ENCODE peak calls at places on chromosomes 1 and 21, in seven cellular contexts. L, P, X, K, W, T and G are unnamed samples.

GRCh38 chr1:15139654-15140350 is 13.7 kb upstream of the TMEM51 start:
- DNase-seq in L (peak), P (peak), X (peak), K (no peak), W (peak), T (peak), G (peak)

GRCh38 chr1:210653771-210654170 is 325.1 kb downstream of the HHAT start:
- DNase-seq in L (no peak), P (peak), X (no peak), K (peak), W (no peak), T (peak), G (peak)

GRCh38 chr1:2088434-2088833 is 38.2 kb downstream of the PRKCZ start:
- DNase-seq in L (no peak), P (peak), X (peak), K (no peak), W (no peak), T (peak), G (no peak)

GRCh38 chr1:242004751-242005495 is 6.0 kb upstream of the MAP1LC3C start:
- DNase-seq in L (no peak), P (no peak), X (no peak), K (no peak), W (no peak), T (peak), G (peak)

GRCh38 chr1:79197421-79197820 is 190.9 kb upstream of the ADGRL4 start:
- DNase-seq in L (no peak), P (peak), X (peak), K (peak), W (no peak), T (peak), G (peak)

GRCh38 chr21:41729701-41730368 is 37.0 kb downstream of the RIPK4 start:
- DNase-seq in L (no peak), P (no peak), X (no peak), K (no peak), W (no peak), T (no peak), G (no peak)

GRCh38 chr1:195195423-195196057 is 1412.7 kb downstream of the KCNT2 start:
- DNase-seq in L (no peak), P (no peak), X (no peak), K (no peak), W (no peak), T (no peak), G (no peak)

GRCh38 chr1:2095394-2095793 is 45.2 kb downstream of the PRKCZ start:
- DNase-seq in L (no peak), P (no peak), X (no peak), K (no peak), W (no peak), T (no peak), G (no peak)

GRCh38 chr1:92500552-92500951 is 13.8 kb upstream of the GFI1 start:
- DNase-seq in L (no peak), P (no peak), X (no peak), K (no peak), W (no peak), T (no peak), G (no peak)

GRCh38 chr1:94385354-94385947 is 32.7 kb upstream of the ABCD3 start:
- DNase-seq in L (no peak), P (no peak), X (no peak), K (no peak), W (no peak), T (no peak), G (no peak)

GRCh38 chr1:156623946-156624813 is 5.0 kb downstream of the HAPLN2 start:
- DNase-seq in L (peak), P (peak), X (peak), K (peak), W (peak), T (peak), G (peak)

GRCh38 chr1:225777058-225777582 is 506 bp upstream of the SRP9 start:
- DNase-seq in L (no peak), P (no peak), X (no peak), K (no peak), W (no peak), T (peak), G (no peak)

GRCh38 chr1:186897008-186897407 is 68.3 kb downstream of the PLA2G4A start:
- DNase-seq in L (no peak), P (no peak), X (no peak), K (no peak), W (no peak), T (no peak), G (no peak)

GRCh38 chr21:30257773-30258172 is 25.0 kb downstream of the KRTAP24-1 start:
- DNase-seq in L (peak), P (no peak), X (peak), K (peak), W (peak), T (peak), G (peak)

GRCh38 chr1:231233735-231234417 is 7.1 kb upstream of the GNPAT start:
- DNase-seq in L (no peak), P (no peak), X (no peak), K (no peak), W (no peak), T (no peak), G (peak)

GRCh38 chr1:5781079-5781478 is 211.1 kb downstream of the NPHP4 start:
- DNase-seq in L (no peak), P (no peak), X (no peak), K (no peak), W (no peak), T (no peak), G (no peak)

GRCh38 chr21:45747802-45748445 is 104.4 kb downstream of the PCBP3 start:
- DNase-seq in L (no peak), P (peak), X (peak), K (no peak), W (peak), T (no peak), G (peak)

GRCh38 chr21:25330266-25330665 is 277.0 kb downstream of the MRPL39 start:
- DNase-seq in L (no peak), P (peak), X (no peak), K (no peak), W (no peak), T (no peak), G (no peak)

GRCh38 chr1:87156124-87156523 is 172.6 kb upstream of the LMO4 start:
- DNase-seq in L (no peak), P (no peak), X (no peak), K (no peak), W (no peak), T (no peak), G (no peak)

GRCh38 chr1:15700510-15700909 is 16.4 kb downstream of the PLEKHM2 start:
- DNase-seq in L (no peak), P (peak), X (no peak), K (no peak), W (no peak), T (no peak), G (no peak)

GRCh38 chr1:233032916-233033315 is 82.5 kb downstream of the NTPCR start:
- DNase-seq in L (no peak), P (no peak), X (no peak), K (no peak), W (no peak), T (no peak), G (no peak)

GRCh38 chr1:33426906-33427305 is 4.0 kb downstream of the PHC2 start:
- DNase-seq in L (no peak), P (no peak), X (no peak), K (no peak), W (no peak), T (no peak), G (no peak)

GRCh38 chr1:10286244-10286643 is 75.9 kb downstream of the KIF1B start:
- DNase-seq in L (no peak), P (peak), X (peak), K (no peak), W (no peak), T (no peak), G (no peak)

GRCh38 chr1:117093870-117094621 is 27.5 kb downstream of the TRIM45 start:
- DNase-seq in L (peak), P (peak), X (peak), K (no peak), W (no peak), T (peak), G (peak)

GRCh38 chr1:226223786-226224244 is 351 bp downstream of the MIXL1 start:
- DNase-seq in L (peak), P (no peak), X (peak), K (peak), W (peak), T (peak), G (peak)

GRCh38 chr1:36910281-36910725 is 124.0 kb downstream of the GRIK3 start:
- DNase-seq in L (no peak), P (no peak), X (no peak), K (no peak), W (no peak), T (no peak), G (no peak)

GRCh38 chr21:34792504-34793089 is 123.8 kb downstream of the CLIC6 start:
- DNase-seq in L (no peak), P (no peak), X (no peak), K (no peak), W (no peak), T (no peak), G (no peak)

GRCh38 chr1:183892351-183892793 is 87.5 kb downstream of the RGL1 start:
- DNase-seq in L (no peak), P (peak), X (no peak), K (no peak), W (no peak), T (peak), G (no peak)

GRCh38 chr1:225877570-225877969 is 4.6 kb downstream of the TMEM63A start:
- DNase-seq in L (peak), P (peak), X (peak), K (peak), W (peak), T (peak), G (peak)

GRCh38 chr1:226529891-226530290 is 18.7 kb upstream of the STUM start:
- DNase-seq in L (no peak), P (no peak), X (no peak), K (no peak), W (no peak), T (no peak), G (no peak)

GRCh38 chr1:186304982-186305949 is 69.8 kb downstream of the TPR start:
- DNase-seq in L (no peak), P (peak), X (peak), K (peak), W (no peak), T (peak), G (peak)

GRCh38 chr1:200510228-200510623 is 100.4 kb upstream of the ZNF281 start:
- DNase-seq in L (peak), P (peak), X (peak), K (peak), W (peak), T (peak), G (peak)

GRCh38 chr21:37757631-37758376 is 158.5 kb downstream of the KCNJ6 start:
- DNase-seq in L (no peak), P (no peak), X (no peak), K (no peak), W (no peak), T (no peak), G (no peak)

GRCh38 chr1:33167650-33168447 is 14.0 kb downstream of the TRIM62 start:
- DNase-seq in L (no peak), P (no peak), X (no peak), K (no peak), W (no peak), T (peak), G (no peak)

GRCh38 chr1:171931752-171932151 is 90.5 kb downstream of the DNM3 start:
- DNase-seq in L (no peak), P (no peak), X (no peak), K (no peak), W (no peak), T (no peak), G (no peak)

GRCh38 chr1:4108341-4108740 is 208.3 kb upstream of the C1orf174 start:
- DNase-seq in L (no peak), P (no peak), X (no peak), K (no peak), W (no peak), T (peak), G (peak)

GRCh38 chr21:41186763-41187536 is 19.0 kb downstream of the BACE2 start:
- DNase-seq in L (peak), P (no peak), X (no peak), K (no peak), W (no peak), T (peak), G (peak)

GRCh38 chr1:56304975-56305374 is 274.4 kb downstream of the PLPP3 start:
- DNase-seq in L (no peak), P (peak), X (peak), K (no peak), W (no peak), T (no peak), G (no peak)

GRCh38 chr1:37391181-37391949 is 83.0 kb upstream of the ZC3H12A start:
- DNase-seq in L (peak), P (no peak), X (no peak), K (no peak), W (peak), T (no peak), G (peak)

GRCh38 chr1:153962088-153963029 is 978 bp downstream of the SLC39A1 start:
- DNase-seq in L (no peak), P (peak), X (peak), K (no peak), W (no peak), T (peak), G (peak)

DNA sequence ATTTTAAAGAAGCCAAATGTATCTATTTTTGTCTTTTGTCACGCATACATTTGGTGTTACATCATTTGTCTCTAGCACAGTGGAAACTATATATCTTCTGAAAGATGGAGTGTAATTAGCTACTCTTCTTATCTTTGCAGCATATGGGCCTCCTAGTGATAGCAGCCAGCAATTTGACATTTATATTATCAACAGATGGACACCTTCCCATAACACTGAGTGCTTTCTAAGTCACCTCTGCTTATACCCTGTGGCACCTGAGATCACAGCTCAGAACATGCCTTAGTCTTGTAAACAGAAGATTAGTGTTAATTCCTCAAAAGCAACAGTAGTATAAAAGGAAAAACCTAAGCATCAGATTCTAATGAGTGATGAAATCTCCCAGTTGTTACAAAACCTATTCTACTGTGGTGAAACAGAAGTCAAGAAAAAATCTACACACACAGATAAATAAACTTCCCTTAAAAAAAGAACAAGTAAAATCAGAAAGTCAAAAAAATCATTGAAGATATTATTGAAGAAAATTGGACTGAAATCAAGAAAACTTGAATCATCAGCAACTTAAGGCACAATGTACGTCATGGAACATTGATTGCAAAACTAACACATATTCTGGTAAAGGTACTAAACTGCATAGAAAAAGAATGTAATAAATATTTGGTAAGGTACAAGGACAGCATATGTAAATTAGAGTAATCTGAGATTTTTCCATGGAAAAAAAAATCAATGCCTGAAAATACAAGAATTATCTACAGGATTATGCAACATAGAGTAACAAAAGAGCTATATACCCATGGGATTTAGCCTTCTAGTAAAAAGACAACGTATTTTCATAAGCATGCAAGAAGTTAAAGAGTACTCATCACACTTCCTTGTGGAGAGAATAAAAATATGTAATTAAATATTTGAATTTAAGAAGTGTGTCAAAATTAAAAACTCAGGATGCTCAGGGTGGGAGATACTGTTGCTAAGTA is 61.7 kb downstream of the KCNT2 start:
- DNase-seq in L (no peak), P (no peak), X (peak), K (no peak), W (no peak), T (no peak), G (no peak)
- H2BK5ac ChIP-seq in L (no peak), P (no peak), X (no peak), K (no peak), W (no peak), T (no peak), G (no peak)

GRCh38 chr1:21778405-21778727 is 4.6 kb downstream of the USP48 start:
- DNase-seq in L (no peak), P (no peak), X (no peak), K (no peak), W (no peak), T (no peak), G (no peak)

GRCh38 chr1:21775542-21775899 is 7.4 kb downstream of the USP48 start:
- DNase-seq in L (no peak), P (no peak), X (no peak), K (no peak), W (no peak), T (no peak), G (no peak)

GRCh38 chr1:21773585-21773984 is 9.4 kb downstream of the USP48 start:
- DNase-seq in L (no peak), P (no peak), X (no peak), K (no peak), W (no peak), T (no peak), G (no peak)

GRCh38 chr1:21775985-21776562 is 6.9 kb downstream of the USP48 start:
- DNase-seq in L (no peak), P (peak), X (peak), K (no peak), W (no peak), T (no peak), G (no peak)

DNA sequence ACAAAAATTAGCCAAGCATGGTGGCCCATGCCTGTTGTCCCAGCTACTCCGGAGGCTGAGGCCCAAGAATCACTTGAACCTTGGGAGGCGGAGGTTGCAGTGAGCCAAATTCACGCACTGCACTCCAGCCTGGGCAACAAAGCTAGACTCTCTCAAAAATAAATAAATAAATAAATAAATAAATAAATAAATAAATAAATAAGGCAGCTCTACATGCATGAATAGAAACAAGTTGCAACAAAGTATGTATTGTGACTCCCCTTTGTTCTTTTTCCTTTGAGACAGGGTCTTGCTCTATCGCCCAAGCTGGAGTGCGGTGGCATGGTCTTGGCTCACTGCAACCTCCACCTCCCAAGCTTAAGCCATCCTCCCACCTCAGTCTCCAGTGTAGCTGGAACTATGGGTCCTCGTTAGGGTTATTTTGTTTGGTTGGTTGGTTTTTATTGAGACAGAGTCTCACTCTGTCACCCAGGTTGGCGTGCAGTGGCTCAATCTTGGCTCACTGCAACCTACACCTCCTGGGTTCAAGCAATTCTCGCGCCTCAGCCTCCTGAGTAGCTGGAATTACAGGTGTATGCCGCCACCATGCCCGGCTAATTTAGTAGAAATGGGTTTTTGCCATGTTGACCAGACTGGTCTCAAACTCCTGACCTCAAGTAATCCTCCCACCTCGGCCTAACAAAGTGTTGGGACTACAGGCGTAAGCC is 8.0 kb downstream of the USP48 start:
- DNase-seq in L (no peak), P (no peak), X (no peak), K (no peak), W (no peak), T (no peak), G (no peak)
- H3K23ac ChIP-seq in L (no peak), P (no peak), X (no peak), K (no peak), W (no peak), T (no peak), G (no peak)

GRCh38 chr1:7504438-7504720 is 266.7 kb upstream of the VAMP3 start:
- DNase-seq in L (no peak), P (no peak), X (no peak), K (no peak), W (no peak), T (no peak), G (no peak)

GRCh38 chr1:7505094-7505838 is 265.8 kb upstream of the VAMP3 start:
- DNase-seq in L (no peak), P (no peak), X (no peak), K (no peak), W (no peak), T (no peak), G (no peak)

GRCh38 chr1:7506677-7507619 is 264.1 kb upstream of the VAMP3 start:
- DNase-seq in L (no peak), P (no peak), X (no peak), K (no peak), W (no peak), T (no peak), G (no peak)

GRCh38 chr1:7507620-7508019 is 263.5 kb upstream of the VAMP3 start:
- DNase-seq in L (no peak), P (no peak), X (no peak), K (no peak), W (no peak), T (no peak), G (no peak)

DNA sequence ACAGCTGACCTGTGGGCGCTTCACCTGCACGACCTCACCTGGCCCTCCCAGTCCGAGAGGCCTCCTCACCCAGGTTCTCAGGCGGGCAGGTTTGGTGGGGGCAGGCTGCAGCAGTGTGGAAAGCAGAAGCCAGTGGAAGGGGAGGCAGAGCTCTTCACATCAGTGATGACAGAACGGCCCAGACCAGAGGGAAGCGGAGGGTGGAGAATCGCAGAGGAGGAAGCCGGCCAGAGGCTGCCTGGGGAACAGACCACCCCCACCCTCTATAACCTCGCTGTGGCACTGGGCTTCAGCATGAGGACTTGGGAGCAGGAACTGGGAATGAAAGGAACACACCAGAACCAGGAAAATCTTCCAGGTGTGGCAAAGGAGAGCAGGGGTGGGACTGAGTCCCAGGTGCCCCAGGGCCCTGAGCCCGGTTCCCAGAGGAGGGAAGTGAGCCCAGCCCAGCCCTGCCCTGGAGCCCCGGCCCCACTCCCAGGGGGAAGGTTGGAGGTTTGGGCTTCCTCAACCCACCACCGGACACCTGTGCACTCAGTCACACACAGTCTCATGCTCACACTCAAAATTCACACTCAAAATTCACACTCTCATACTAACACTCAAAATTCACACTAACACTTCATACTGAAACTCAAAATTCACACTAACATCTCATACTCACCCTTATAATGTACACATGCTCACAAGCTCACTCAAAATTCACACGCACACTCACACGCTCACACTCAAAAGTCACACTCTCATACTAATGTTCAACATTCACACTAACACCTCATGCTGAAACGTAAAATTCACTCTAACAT is 265.0 kb upstream of the VAMP3 start:
- DNase-seq in L (no peak), P (no peak), X (no peak), K (no peak), W (no peak), T (no peak), G (no peak)
- H2BK5ac ChIP-seq in L (no peak), P (no peak), X (no peak), K (no peak), W (no peak), T (no peak), G (no peak)

GRCh38 chr1:203668401-203668800 is 41.8 kb downstream of the ATP2B4 start:
- DNase-seq in L (no peak), P (peak), X (peak), K (no peak), W (no peak), T (no peak), G (no peak)
- H3K23ac ChIP-seq in L (no peak), P (peak), X (no peak), K (no peak), W (no peak), T (no peak), G (no peak)

GRCh38 chr1:216153130-216153529 is 270.1 kb downstream of the USH2A start:
- DNase-seq in L (peak), P (no peak), X (no peak), K (no peak), W (no peak), T (no peak), G (no peak)
- H2BK5ac ChIP-seq in L (no peak), P (no peak), X (no peak), K (no peak), W (peak), T (no peak), G (no peak)